ENCODE peak calls at places on chromosome 1, in four cellular contexts. I is mammary epithelial cell, Q is GOT3, P is cardiac muscle cell. K is an unnamed sample.
A peak's percentile ranks its signal among the peaks of the same experiment; 100 is the strongest.

GRCh38 chr1:20708891-20709290 is 8.9 kb downstream of the KIF17 start:
- DNase-seq in P (no peak), Q (no peak), I (no peak), K (no peak)

GRCh38 chr1:44696789-44697188 is 22.3 kb downstream of the ARMH1 start:
- DNase-seq in I (no peak), P (no peak), Q (no peak), K (no peak)

GRCh38 chr1:97621955-97622354 is 298.9 kb downstream of the DPYD start:
- DNase-seq in I (peak; percentile 54), P (no peak), Q (no peak), K (no peak)

GRCh38 chr1:158691907-158692306 is 5.4 kb upstream of the SPTA1 start:
- DNase-seq in P (peak; percentile 22), I (no peak), Q (no peak), K (no peak)

GRCh38 chr1:225318706-225319575 is 108.9 kb downstream of the LBR start:
- DNase-seq in I (peak; percentile 36), Q (no peak), P (peak; percentile 63), K (no peak)

GRCh38 chr1:240352769-240353168 is 259.2 kb downstream of the GREM2 start:
- DNase-seq in Q (no peak), I (no peak), P (no peak), K (no peak)

GRCh38 chr1:25616080-25616931 is at the start of gene MAN1C1:
- DNase-seq in Q (peak; percentile 56), P (peak; percentile 97), I (peak; percentile 73), K (peak; percentile 97)

GRCh38 chr1:52098139-52098871 is 42.2 kb downstream of the BTF3L4 start:
- DNase-seq in I (no peak), P (no peak), Q (no peak), K (no peak)

GRCh38 chr1:7098641-7099040 is 313.4 kb downstream of the CAMTA1 start:
- DNase-seq in Q (no peak), I (no peak), P (no peak), K (no peak)